ENCODE peak calls at places on chromosome 12, in ten cellular contexts. M, F, V, I, Q, K, Z, C, H and L are unnamed samples.

GRCh38 chr12:44002607-44003006 is 166.7 kb downstream of the TMEM117 start:
- DNase-seq in H (no peak), F (no peak), Z (no peak), I (no peak), M (no peak), Q (no peak), V (no peak), K (no peak), C (no peak), L (no peak)

GRCh38 chr12:51403744-51404143 is 12.5 kb upstream of the GALNT6 start:
- DNase-seq in K (no peak), F (no peak), Q (no peak), I (no peak), Z (no peak), C (no peak), M (peak; percentile 75), V (no peak), H (no peak), L (no peak)

GRCh38 chr12:57619434-57620244 is 8.4 kb downstream of the ARHGEF25 start:
- DNase-seq in H (no peak), C (no peak), Q (no peak), I (no peak), F (no peak), Z (no peak), M (peak; percentile 77), V (no peak), K (no peak), L (peak; percentile 54)

GRCh38 chr12:104381721-104382480 is 74.8 kb upstream of the CHST11 start:
- DNase-seq in Z (peak; percentile 93), M (peak; percentile 81), K (peak; percentile 23), V (peak; percentile 88), Q (peak; percentile 82), I (peak; percentile 73), C (peak; percentile 74), F (peak; percentile 89), H (peak; percentile 51), L (peak; percentile 69)

GRCh38 chr12:99453831-99454538 is 193.6 kb upstream of the GARIN6 start:
- DNase-seq in C (no peak), Z (peak; percentile 56), V (no peak), Q (no peak), F (no peak), M (no peak), H (no peak), K (no peak), I (peak; percentile 0), L (no peak)

GRCh38 chr12:18446245-18446644 is 184.9 kb downstream of the PIK3C2G start:
- DNase-seq in V (no peak), K (no peak), C (no peak), H (no peak), I (no peak), Q (no peak), M (no peak), Z (no peak), F (no peak), L (no peak)

GRCh38 chr12:95244350-95244749 is 26.7 kb downstream of the VEZT start:
- DNase-seq in Q (no peak), K (no peak), I (no peak), H (no peak), C (no peak), M (no peak), F (no peak), V (no peak), Z (no peak), L (no peak)

GRCh38 chr12:98870521-98870920 is 225.4 kb downstream of the APAF1 start:
- DNase-seq in H (no peak), C (no peak), M (no peak), Q (no peak), F (no peak), Z (no peak), K (no peak), V (no peak), I (no peak), L (peak; percentile 16)

GRCh38 chr12:92193063-92193462 is 47.4 kb upstream of the BTG1 start:
- DNase-seq in H (no peak), Z (no peak), Q (no peak), K (no peak), M (no peak), V (no peak), F (no peak), I (no peak), C (no peak), L (no peak)

GRCh38 chr12:92193846-92194245 is 48.2 kb upstream of the BTG1 start:
- DNase-seq in Z (no peak), M (no peak), H (no peak), F (no peak), V (no peak), C (no peak), K (no peak), I (no peak), Q (no peak), L (peak; percentile 14)

GRCh38 chr12:92191061-92191460 is 45.4 kb upstream of the BTG1 start:
- DNase-seq in H (no peak), I (no peak), C (no peak), Z (peak; percentile 73), K (no peak), V (no peak), M (no peak), Q (no peak), F (peak; percentile 32), L (no peak)

GRCh38 chr12:92194566-92194965 is 48.9 kb upstream of the BTG1 start:
- DNase-seq in Q (no peak), V (no peak), K (no peak), F (no peak), H (no peak), I (no peak), C (no peak), M (no peak), Z (no peak), L (no peak)

GRCh38 chr12:92192361-92192760 is 46.7 kb upstream of the BTG1 start:
- DNase-seq in H (no peak), C (no peak), Z (no peak), K (no peak), F (no peak), Q (no peak), M (no peak), V (no peak), I (no peak), L (no peak)
- H3K4me3 ChIP-seq in H (no peak overlapping the region), C (no peak overlapping the region), Z (no peak overlapping the region), K (no peak overlapping the region), F (no peak overlapping the region), Q (no peak overlapping the region), M (no peak overlapping the region), V (no peak overlapping the region), I (no peak overlapping the region), L (no peak overlapping the region)

DNA sequence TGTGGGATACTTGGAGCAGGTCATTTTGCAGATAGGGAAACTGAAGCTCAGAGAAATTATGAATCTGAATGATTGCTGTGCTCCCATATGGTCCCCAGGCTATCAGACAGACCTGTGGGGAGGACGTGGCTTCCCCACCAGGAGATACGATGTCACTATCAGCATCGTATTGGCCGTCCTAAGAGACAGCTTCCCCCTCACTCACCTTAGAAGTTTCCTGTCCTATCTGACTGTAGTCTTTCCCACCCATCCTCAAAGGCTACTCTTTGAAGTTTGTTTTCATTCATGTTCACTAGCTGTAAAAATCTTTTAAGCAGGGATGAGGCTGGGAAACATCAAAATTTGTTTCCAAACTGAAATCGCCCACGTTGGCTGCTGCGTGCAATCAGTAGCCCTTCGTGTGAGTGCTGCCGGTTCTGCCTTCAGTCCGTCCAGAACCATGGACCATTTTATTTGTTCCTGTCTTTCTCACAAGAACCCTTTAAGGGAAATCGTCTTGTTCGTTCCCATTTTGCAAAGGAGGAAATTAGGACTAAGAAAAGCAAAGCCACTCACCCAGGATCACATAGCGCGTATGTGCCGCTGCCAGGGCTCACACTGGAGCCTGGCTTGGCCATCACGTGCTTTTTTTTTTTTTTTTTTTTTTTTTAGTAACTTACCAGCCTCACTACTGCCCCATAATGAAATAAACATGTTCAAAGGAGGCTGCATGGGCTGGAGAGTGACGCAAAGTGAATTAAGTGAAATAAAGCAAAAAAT is 1.0 kb upstream of the KDM2B start:
- DNase-seq in V (no peak), H (no peak), C (no peak), F (peak; percentile 57), K (no peak), M (no peak), I (no peak), Q (no peak), Z (peak; percentile 83), L (no peak)
- H3K4me3 ChIP-seq in V (no peak overlapping the region), H (peak overlapping the region; percentile 69), C (peak overlapping the region; percentile 58), F (peak overlapping the region; percentile 65), K (no peak overlapping the region), M (peak overlapping the region; percentile 71), I (peak overlapping the region; percentile 64), Q (no peak overlapping the region), Z (peak overlapping the region; percentile 85), L (peak overlapping the region; percentile 63)

GRCh38 chr12:114687269-114687605 is 3.3 kb upstream of the TBX3 start:
- DNase-seq in K (no peak), I (no peak), F (no peak), H (no peak), M (no peak), C (no peak), Z (no peak), V (no peak), Q (no peak), L (no peak)

GRCh38 chr12:114684870-114685273 is 897 bp upstream of the TBX3 start:
- DNase-seq in V (no peak), C (no peak), I (no peak), K (no peak), M (no peak), Q (peak; percentile 59), H (no peak), Z (no peak), F (no peak), L (no peak)

GRCh38 chr12:114686421-114687268 is 2.7 kb upstream of the TBX3 start:
- DNase-seq in F (no peak), Z (peak; percentile 74), Q (no peak), C (no peak), K (no peak), V (no peak), M (no peak), I (no peak), H (no peak), L (no peak)

GRCh38 chr12:114685320-114685781 is 1.4 kb upstream of the TBX3 start:
- DNase-seq in Q (no peak), F (no peak), H (no peak), Z (peak; percentile 67), M (no peak), I (no peak), K (no peak), C (no peak), V (no peak), L (no peak)

DNA sequence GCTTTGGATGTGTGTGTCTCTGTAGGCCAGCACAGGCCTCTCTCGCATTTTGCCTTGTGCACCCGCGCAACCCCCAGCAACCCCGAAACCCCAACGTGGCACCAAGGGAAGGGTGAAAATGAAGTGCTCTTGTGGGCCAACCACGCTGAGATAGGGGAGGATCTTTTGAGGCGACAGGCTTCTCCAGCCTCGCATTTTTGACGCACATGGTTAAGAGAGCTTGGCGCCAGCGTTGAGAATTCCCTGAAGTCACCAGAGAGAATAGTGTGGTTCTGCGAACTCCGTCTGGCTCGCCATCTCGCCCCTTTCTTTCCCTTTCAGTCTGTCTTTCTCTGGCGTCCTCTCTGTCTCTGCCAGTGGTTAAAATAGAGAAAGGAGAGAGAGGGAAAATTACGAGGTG is 1.9 kb upstream of the TBX3 start:
- DNase-seq in M (no peak), F (no peak), Q (no peak), H (no peak), V (no peak), I (no peak), Z (peak; percentile 77), C (no peak), K (no peak), L (no peak)
- H3K4me3 ChIP-seq in M (no peak overlapping the region), F (no peak overlapping the region), Q (no peak overlapping the region), H (peak overlapping the region; percentile 96), V (no peak overlapping the region), I (no peak overlapping the region), Z (no peak overlapping the region), C (no peak overlapping the region), K (no peak overlapping the region), L (no peak overlapping the region)

GRCh38 chr12:29133680-29134079 is 15.4 kb upstream of the FAR2 start:
- DNase-seq in M (no peak), I (no peak), C (no peak), Z (no peak), Q (no peak), F (no peak), K (no peak), H (no peak), V (no peak), L (no peak)
- H3K4me3 ChIP-seq in M (no peak overlapping the region), I (no peak overlapping the region), C (no peak overlapping the region), Z (no peak overlapping the region), Q (no peak overlapping the region), F (no peak overlapping the region), K (no peak overlapping the region), H (no peak overlapping the region), V (no peak overlapping the region), L (no peak overlapping the region)